ENCODE peak calls at places on chromosomes 13 and 19, in nine cellular contexts. A, Z, V, U, B, M, D, L and J are unnamed samples.

GRCh38 chr19:752652-753517 is 2.0 kb downstream of the MISP start:
- DNase-seq in U (no peak), D (no peak), Z (peak), A (peak), L (no peak), M (peak), V (peak), B (no peak), J (peak)

GRCh38 chr19:14031719-14032480 is at the start of gene IL27RA:
- DNase-seq in A (peak), U (peak), Z (peak), B (peak), D (peak), M (peak), V (peak), L (peak), J (peak)

GRCh38 chr19:45200614-45201013 is 22.0 kb downstream of the BLOC1S3 start:
- DNase-seq in L (no peak), B (no peak), M (no peak), D (peak), A (no peak), V (peak), U (no peak), Z (peak), J (no peak)

GRCh38 chr13:91725646-91726045 is 327.2 kb downstream of the GPC5 start:
- DNase-seq in D (no peak), B (no peak), A (no peak), V (no peak), M (no peak), Z (no peak), L (no peak), U (no peak), J (no peak)

GRCh38 chr13:59687028-59687427 is 476.7 kb downstream of the DIAPH3 start:
- DNase-seq in A (no peak), V (no peak), D (no peak), U (no peak), M (no peak), Z (no peak), L (no peak), B (no peak), J (no peak)

GRCh38 chr19:10636304-10636972 is 11.1 kb downstream of the SLC44A2 start:
- DNase-seq in D (no peak), M (no peak), Z (no peak), A (no peak), V (no peak), L (no peak), U (no peak), B (no peak), J (no peak)

GRCh38 chr13:31639443-31640163 is 99.7 kb upstream of the RXFP2 start:
- DNase-seq in A (no peak), M (no peak), D (no peak), L (no peak), V (peak), Z (no peak), U (no peak), B (no peak), J (no peak)

GRCh38 chr13:96229356-96229755 is 139.4 kb downstream of the HS6ST3 start:
- DNase-seq in V (peak), M (no peak), L (no peak), B (no peak), A (no peak), U (no peak), D (peak), Z (peak), J (no peak)

GRCh38 chr19:22545751-22546150 is 88.4 kb upstream of the ZNF492 start:
- DNase-seq in D (peak), Z (peak), V (no peak), U (peak), A (peak), M (no peak), L (peak), B (no peak), J (peak)

GRCh38 chr19:27858981-27859581 is 1353.9 kb downstream of the UQCRFS1 start:
- DNase-seq in U (no peak), A (no peak), M (no peak), V (no peak), B (no peak), D (peak), L (no peak), Z (no peak), J (no peak)

GRCh38 chr13:36154567-36155231 is 23.5 kb upstream of the DCLK1 start:
- DNase-seq in D (no peak), V (peak), A (no peak), U (no peak), L (no peak), B (no peak), Z (no peak), M (no peak), J (peak)

GRCh38 chr19:8640402-8641004 is 10.1 kb downstream of the NFILZ start:
- DNase-seq in A (peak), U (no peak), Z (no peak), V (no peak), B (peak), D (no peak), M (no peak), L (no peak), J (peak)

GRCh38 chr19:3642987-3643386 is 16.4 kb upstream of the CACTIN start:
- DNase-seq in B (no peak), M (no peak), V (no peak), L (peak), A (no peak), D (no peak), Z (peak), U (no peak), J (no peak)